ENCODE peak calls at places on chromosomes 6 and 20, in ten cellular contexts. Z, U, B, E, H, F, S, R, M and A are unnamed samples.

GRCh38 chr6:21281366-21281765 is 312.2 kb upstream of the SOX4 start:
- DNase-seq in Z (no peak), U (no peak), B (no peak), E (no peak), H (no peak), F (no peak), S (no peak), R (no peak), M (no peak), A (no peak)

GRCh38 chr20:63140683-63141433 is 75.1 kb downstream of the YTHDF1 start:
- DNase-seq in Z (no peak), U (no peak), B (peak; percentile 8), E (no peak), H (peak; percentile 31), F (no peak), S (no peak), R (no peak), M (no peak), A (no peak)

GRCh38 chr20:63089051-63089907 is 82.5 kb upstream of the BHLHE23 start:
- DNase-seq in Z (peak; percentile 7), U (peak; percentile 50), B (peak; percentile 3), E (no peak), H (peak; percentile 43), F (no peak), S (no peak), R (peak; percentile 83), M (no peak), A (no peak)

GRCh38 chr20:50310673-50311051 is 120.0 kb downstream of the CEBPB start:
- DNase-seq in Z (no peak), U (no peak), B (no peak), E (no peak), H (no peak), F (no peak), S (no peak), R (no peak), M (no peak), A (no peak)

GRCh38 chr6:129677634-129678325 is 32.2 kb downstream of the ARHGAP18 start:
- DNase-seq in Z (no peak), U (no peak), B (no peak), E (peak; percentile 36), H (no peak), F (no peak), S (no peak), R (no peak), M (no peak), A (no peak)

GRCh38 chr6:111810321-111811235 is 62.7 kb downstream of the FYN start:
- DNase-seq in Z (no peak), U (no peak), B (no peak), E (no peak), H (no peak), F (no peak), S (no peak), R (no peak), M (no peak), A (no peak)

GRCh38 chr6:33392979-33393378 is 1.4 kb downstream of the KIFC1 start:
- DNase-seq in Z (no peak), U (no peak), B (no peak), E (no peak), H (no peak), F (no peak), S (no peak), R (no peak), M (no peak), A (no peak)

GRCh38 chr20:45432294-45432693 is 16.4 kb downstream of the PIGT start:
- DNase-seq in Z (no peak), U (no peak), B (no peak), E (no peak), H (no peak), F (no peak), S (peak; percentile 76), R (no peak), M (no peak), A (no peak)

GRCh38 chr6:9502991-9503761 is 911.7 kb downstream of the TFAP2A start:
- DNase-seq in Z (no peak), U (no peak), B (no peak), E (peak; percentile 82), H (no peak), F (no peak), S (no peak), R (peak; percentile 78), M (no peak), A (peak; percentile 93)

GRCh38 chr6:107079429-107079828 is 35.9 kb downstream of the BEND3 start:
- DNase-seq in Z (no peak), U (peak; percentile 19), B (no peak), E (no peak), H (no peak), F (no peak), S (no peak), R (no peak), M (no peak), A (no peak)

GRCh38 chr6:51868591-51869355 is 218.6 kb downstream of the PKHD1 start:
- DNase-seq in Z (no peak), U (no peak), B (no peak), E (no peak), H (no peak), F (no peak), S (no peak), R (no peak), M (peak; percentile 70), A (no peak)

GRCh38 chr20:59307270-59307669 is 6.9 kb downstream of the EDN3 start:
- DNase-seq in Z (no peak), U (no peak), B (no peak), E (no peak), H (no peak), F (no peak), S (no peak), R (no peak), M (no peak), A (no peak)
- H3K27ac ChIP-seq in Z (no peak overlapping the region), U (no peak overlapping the region), B (no peak overlapping the region), E (no peak overlapping the region), H (no peak overlapping the region), F (no peak overlapping the region), S (no peak overlapping the region), R (no peak overlapping the region), M (no peak overlapping the region), A (no peak overlapping the region)

GRCh38 chr6:14135865-14136539 is 18.4 kb downstream of the CD83 start:
- DNase-seq in Z (no peak), U (no peak), B (no peak), E (no peak), H (no peak), F (no peak), S (no peak), R (no peak), M (no peak), A (no peak)

GRCh38 chr6:14132244-14133220 is 15.0 kb downstream of the CD83 start:
- DNase-seq in Z (no peak), U (no peak), B (no peak), E (no peak), H (no peak), F (no peak), S (no peak), R (no peak), M (no peak), A (no peak)

GRCh38 chr6:14131579-14131978 is 14.0 kb downstream of the CD83 start:
- DNase-seq in Z (no peak), U (no peak), B (no peak), E (no peak), H (no peak), F (no peak), S (no peak), R (no peak), M (no peak), A (no peak)

GRCh38 chr6:14130431-14131075 is 13.0 kb downstream of the CD83 start:
- DNase-seq in Z (no peak), U (no peak), B (no peak), E (peak; percentile 2), H (no peak), F (no peak), S (no peak), R (no peak), M (no peak), A (no peak)

DNA sequence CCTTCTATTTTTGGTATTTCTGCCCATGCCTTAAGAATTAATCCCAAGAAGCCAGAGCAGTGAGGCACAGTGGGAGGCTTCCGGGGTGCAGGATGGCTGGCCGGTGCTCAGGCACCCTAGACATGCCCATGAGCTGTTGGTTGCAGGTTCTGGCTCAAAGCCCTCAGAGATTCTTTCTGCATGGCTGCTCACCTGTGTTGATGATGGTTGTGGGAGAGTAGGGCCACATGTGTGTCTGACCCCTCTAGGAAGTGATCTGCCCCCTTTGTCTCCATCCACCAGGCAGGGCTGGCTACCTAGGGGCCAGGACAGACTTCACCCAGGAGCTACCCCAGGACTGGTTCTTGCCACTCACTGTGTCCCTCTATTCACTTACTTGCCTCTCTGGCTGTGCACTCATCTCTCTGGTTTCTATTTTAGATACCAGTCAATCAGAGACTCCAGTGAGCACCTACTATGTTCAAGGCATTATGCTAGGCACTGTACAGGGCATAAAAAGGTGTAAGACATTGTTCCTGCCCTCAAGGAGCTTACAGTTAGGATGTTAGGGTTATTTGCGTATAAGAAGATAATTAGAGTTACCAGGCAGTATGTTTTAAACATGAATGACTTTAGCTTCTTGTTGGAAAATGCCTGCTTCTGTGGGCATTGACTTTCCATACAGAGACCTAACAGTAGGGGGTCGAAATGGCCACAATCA is 16.8 kb downstream of the CD83 start:
- DNase-seq in Z (no peak), U (no peak), B (no peak), E (no peak), H (no peak), F (no peak), S (no peak), R (no peak), M (no peak), A (no peak)
- H3K27ac ChIP-seq in Z (no peak overlapping the region), U (no peak overlapping the region), B (no peak overlapping the region), E (no peak overlapping the region), H (no peak overlapping the region), F (no peak overlapping the region), S (peak overlapping the region; percentile 18), R (no peak overlapping the region), M (no peak overlapping the region), A (no peak overlapping the region)

GRCh38 chr6:140636698-140637402 is 1262.4 kb upstream of the CITED2 start:
- DNase-seq in Z (no peak), U (no peak), B (no peak), E (no peak), H (no peak), F (no peak), S (peak; percentile 21), R (no peak), M (no peak), A (no peak)
- H3K27ac ChIP-seq in Z (no peak overlapping the region), U (no peak overlapping the region), B (no peak overlapping the region), E (no peak overlapping the region), H (no peak overlapping the region), F (no peak overlapping the region), S (no peak overlapping the region), R (no peak overlapping the region), M (no peak overlapping the region), A (no peak overlapping the region)

DNA sequence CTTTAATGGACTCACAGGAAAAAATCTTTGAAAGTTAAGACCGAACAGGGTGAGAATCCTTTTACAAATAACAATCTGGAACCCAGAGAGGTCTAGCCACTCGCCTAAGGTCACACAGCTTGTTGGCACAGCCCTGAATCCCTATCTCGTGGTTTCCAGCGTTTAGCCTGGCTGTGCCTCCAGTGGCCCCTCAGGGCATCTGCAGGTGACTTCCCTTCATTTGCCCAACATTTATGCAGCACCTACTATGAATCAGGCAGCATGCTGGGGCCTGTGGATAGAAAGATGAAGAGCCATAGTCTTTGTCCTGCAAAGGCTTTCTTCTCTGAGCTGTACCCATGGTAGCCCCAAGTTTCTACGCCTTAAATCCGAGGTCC is 2.6 kb upstream of the NR2E1 start:
- DNase-seq in Z (no peak), U (no peak), B (no peak), E (no peak), H (no peak), F (no peak), S (no peak), R (no peak), M (no peak), A (no peak)
- H3K27ac ChIP-seq in Z (no peak overlapping the region), U (no peak overlapping the region), B (no peak overlapping the region), E (no peak overlapping the region), H (no peak overlapping the region), F (no peak overlapping the region), S (no peak overlapping the region), R (no peak overlapping the region), M (no peak overlapping the region), A (no peak overlapping the region)